ENCODE peak calls at places on chromosomes 5 and 9, in six cellular contexts. One of them, this sample, is unnamed.

GRCh38 chr9:76136986-76137385 is 246.5 kb downstream of the PCSK5 start:
- DNase-seq in nephron progenitor cell: no peak
- DNase-seq in kidney tubule cell: peak; percentile 84
- DNase-seq in ELF-1: peak; percentile 23
- DNase-seq in esophagus squamous epithelium: no peak
- DNase-seq in AG09309: peak; percentile 5
- DNase-seq in this sample: no peak

GRCh38 chr9:87872079-87872624 is 10.5 kb upstream of the SPATA31E1 start:
- DNase-seq in nephron progenitor cell: no peak
- DNase-seq in kidney tubule cell: no peak
- DNase-seq in ELF-1: peak; percentile 63
- DNase-seq in esophagus squamous epithelium: no peak
- DNase-seq in AG09309: no peak
- DNase-seq in this sample: no peak

GRCh38 chr9:98958271-98958989 is 14.7 kb downstream of the COL15A1 start:
- DNase-seq in nephron progenitor cell: no peak
- DNase-seq in kidney tubule cell: no peak
- DNase-seq in ELF-1: no peak
- DNase-seq in esophagus squamous epithelium: no peak
- DNase-seq in AG09309: peak; percentile 59
- DNase-seq in this sample: no peak

GRCh38 chr5:15501057-15501791 is 1.2 kb downstream of the FBXL7 start:
- DNase-seq in nephron progenitor cell: peak; percentile 67
- DNase-seq in kidney tubule cell: peak; percentile 57
- DNase-seq in ELF-1: peak; percentile 81
- DNase-seq in esophagus squamous epithelium: no peak
- DNase-seq in AG09309: peak; percentile 47
- DNase-seq in this sample: no peak

GRCh38 chr5:142446960-142447279 is 122.1 kb upstream of the SPRY4 start:
- DNase-seq in nephron progenitor cell: no peak
- DNase-seq in kidney tubule cell: no peak
- DNase-seq in ELF-1: no peak
- DNase-seq in esophagus squamous epithelium: no peak
- DNase-seq in AG09309: no peak
- DNase-seq in this sample: no peak

GRCh38 chr9:128393171-128393761 is 22.1 kb downstream of the URM1 start:
- DNase-seq in nephron progenitor cell: peak; percentile 74
- DNase-seq in kidney tubule cell: no peak
- DNase-seq in ELF-1: peak; percentile 87
- DNase-seq in esophagus squamous epithelium: no peak
- DNase-seq in AG09309: no peak
- DNase-seq in this sample: no peak

GRCh38 chr9:136095028-136095494 is at the start of gene NACC2:
- DNase-seq in nephron progenitor cell: peak; percentile 70
- DNase-seq in kidney tubule cell: peak; percentile 78
- DNase-seq in ELF-1: no peak
- DNase-seq in esophagus squamous epithelium: no peak
- DNase-seq in AG09309: no peak
- DNase-seq in this sample: no peak

GRCh38 chr5:134784241-134784920 is 25.8 kb downstream of the DDX46 start:
- DNase-seq in nephron progenitor cell: no peak
- DNase-seq in kidney tubule cell: no peak
- DNase-seq in ELF-1: no peak
- DNase-seq in esophagus squamous epithelium: no peak
- DNase-seq in AG09309: no peak
- DNase-seq in this sample: no peak

GRCh38 chr5:142873831-142874230 is 103.7 kb downstream of the ARHGAP26 start:
- DNase-seq in nephron progenitor cell: no peak
- DNase-seq in kidney tubule cell: no peak
- DNase-seq in ELF-1: no peak
- DNase-seq in esophagus squamous epithelium: no peak
- DNase-seq in AG09309: no peak
- DNase-seq in this sample: no peak

GRCh38 chr5:37696190-37697021 is 143.4 kb downstream of the GDNF start:
- DNase-seq in nephron progenitor cell: no peak
- DNase-seq in kidney tubule cell: peak; percentile 92
- DNase-seq in ELF-1: no peak
- DNase-seq in esophagus squamous epithelium: no peak
- DNase-seq in AG09309: no peak
- DNase-seq in this sample: no peak